ENCODE peak calls at places on chromosomes 5 and 9, in seven cellular contexts. One of them, this sample, is unnamed.

GRCh38 chr9:101028346-101029299 is at the start of gene PLPPR1:
- DNase-seq in CD8-positive, alpha-beta T cell: no peak
- DNase-seq in GM04503: no peak
- DNase-seq in tibial nerve: no peak
- DNase-seq in mammary epithelial cell: peak
- DNase-seq in HEK293T: peak
- DNase-seq in effector memory CD4-positive, alpha-beta T cell: no peak
- DNase-seq in this sample: peak

GRCh38 chr5:23631283-23632045 is 124.1 kb downstream of the PRDM9 start:
- DNase-seq in CD8-positive, alpha-beta T cell: no peak
- DNase-seq in GM04503: no peak
- DNase-seq in tibial nerve: no peak
- DNase-seq in mammary epithelial cell: peak
- DNase-seq in HEK293T: no peak
- DNase-seq in effector memory CD4-positive, alpha-beta T cell: no peak
- DNase-seq in this sample: no peak

GRCh38 chr5:139644646-139645494 is 3.3 kb upstream of the CXXC5 start:
- DNase-seq in CD8-positive, alpha-beta T cell: no peak
- DNase-seq in GM04503: no peak
- DNase-seq in tibial nerve: no peak
- DNase-seq in mammary epithelial cell: no peak
- DNase-seq in HEK293T: no peak
- DNase-seq in effector memory CD4-positive, alpha-beta T cell: no peak
- DNase-seq in this sample: no peak

GRCh38 chr5:14153932-14154646 is 10.9 kb downstream of the TRIO start:
- DNase-seq in CD8-positive, alpha-beta T cell: no peak
- DNase-seq in GM04503: no peak
- DNase-seq in tibial nerve: peak
- DNase-seq in mammary epithelial cell: peak
- DNase-seq in HEK293T: no peak
- DNase-seq in effector memory CD4-positive, alpha-beta T cell: no peak
- DNase-seq in this sample: peak

GRCh38 chr9:129440394-129441186 is 180.3 kb downstream of the C9orf50 start:
- DNase-seq in CD8-positive, alpha-beta T cell: no peak
- DNase-seq in GM04503: no peak
- DNase-seq in tibial nerve: no peak
- DNase-seq in mammary epithelial cell: no peak
- DNase-seq in HEK293T: no peak
- DNase-seq in effector memory CD4-positive, alpha-beta T cell: no peak
- DNase-seq in this sample: no peak

GRCh38 chr5:98904786-98905185 is 24.0 kb downstream of the CHD1 start:
- DNase-seq in CD8-positive, alpha-beta T cell: no peak
- DNase-seq in GM04503: no peak
- DNase-seq in tibial nerve: no peak
- DNase-seq in mammary epithelial cell: peak
- DNase-seq in HEK293T: no peak
- DNase-seq in effector memory CD4-positive, alpha-beta T cell: no peak
- DNase-seq in this sample: no peak

GRCh38 chr5:138515571-138516275 is 27.3 kb downstream of the ETF1 start:
- DNase-seq in CD8-positive, alpha-beta T cell: no peak
- DNase-seq in GM04503: no peak
- DNase-seq in tibial nerve: no peak
- DNase-seq in mammary epithelial cell: no peak
- DNase-seq in HEK293T: no peak
- DNase-seq in effector memory CD4-positive, alpha-beta T cell: no peak
- DNase-seq in this sample: no peak

GRCh38 chr9:124348831-124349230 is 66.4 kb downstream of the PSMB7 start:
- DNase-seq in CD8-positive, alpha-beta T cell: no peak
- DNase-seq in GM04503: no peak
- DNase-seq in tibial nerve: no peak
- DNase-seq in mammary epithelial cell: no peak
- DNase-seq in HEK293T: no peak
- DNase-seq in effector memory CD4-positive, alpha-beta T cell: no peak
- DNase-seq in this sample: peak

GRCh38 chr9:3957296-3957695 is 342.6 kb downstream of the GLIS3 start:
- DNase-seq in CD8-positive, alpha-beta T cell: no peak
- DNase-seq in GM04503: no peak
- DNase-seq in tibial nerve: no peak
- DNase-seq in mammary epithelial cell: no peak
- DNase-seq in HEK293T: no peak
- DNase-seq in effector memory CD4-positive, alpha-beta T cell: no peak
- DNase-seq in this sample: no peak

GRCh38 chr5:142537938-142538337 is 148.0 kb downstream of the FGF1 start:
- DNase-seq in CD8-positive, alpha-beta T cell: no peak
- DNase-seq in GM04503: no peak
- DNase-seq in tibial nerve: no peak
- DNase-seq in mammary epithelial cell: peak
- DNase-seq in HEK293T: no peak
- DNase-seq in effector memory CD4-positive, alpha-beta T cell: no peak
- DNase-seq in this sample: no peak

This sample was measured in BE2C.